ENCODE peak calls at places on chromosomes 12 and 14, in five cellular contexts. J is H1, K is SK-N-SH, Z is K562, T is GM12892. Q is an unnamed sample.

GRCh38 chr12:108495054-108495453 is 20.0 kb upstream of the FICD start:
- DNase-seq in J (no peak), K (peak; percentile 59), Z (peak; percentile 76), T (peak; percentile 18), Q (peak; percentile 41)

GRCh38 chr12:69834147-69834546 is 9.1 kb downstream of the MYRFL start:
- DNase-seq in J (no peak), K (no peak), Z (no peak), T (no peak), Q (no peak)

GRCh38 chr12:31523306-31523705 is 67.6 kb downstream of the DENND5B start:
- DNase-seq in J (no peak), K (no peak), Z (no peak), T (no peak), Q (no peak)

GRCh38 chr12:6605425-6606330 is 1.5 kb downstream of the CHD4 start:
- DNase-seq in J (no peak), K (peak; percentile 45), Z (no peak), T (no peak), Q (no peak)

GRCh38 chr12:13905795-13906194 is 75.6 kb downstream of the GRIN2B start:
- DNase-seq in J (no peak), K (no peak), Z (no peak), T (no peak), Q (no peak)

GRCh38 chr14:75418779-75419768 is 8.7 kb upstream of the JDP2 start:
- DNase-seq in J (peak; percentile 79), K (no peak), Z (peak; percentile 66), T (peak; percentile 59), Q (peak; percentile 53)

GRCh38 chr12:90630006-90630405 is 325.0 kb downstream of the CCER1 start:
- DNase-seq in J (no peak), K (peak; percentile 32), Z (no peak), T (no peak), Q (no peak)

GRCh38 chr14:45028107-45028626 is 55.7 kb upstream of the PRPF39 start:
- DNase-seq in J (no peak), K (no peak), Z (no peak), T (no peak), Q (no peak)

GRCh38 chr14:24213866-24214652 is 771 bp upstream of the CHMP4A start:
- DNase-seq in J (no peak), K (no peak), Z (no peak), T (no peak), Q (no peak)

GRCh38 chr14:102140027-102140749 is 491 bp downstream of the WDR20 start:
- DNase-seq in J (no peak), K (peak; percentile 48), Z (peak; percentile 46), T (peak; percentile 35), Q (peak; percentile 16)

GRCh38 chr12:112919131-112919530 is 12.4 kb downstream of the OAS1 start:
- DNase-seq in J (no peak), K (no peak), Z (no peak), T (no peak), Q (no peak)

GRCh38 chr14:35044939-35045797 is 904 bp upstream of the FAM177A1 start:
- DNase-seq in J (no peak), K (peak; percentile 22), Z (no peak), T (no peak), Q (no peak)

GRCh38 chr12:95574799-95575452 is 23.6 kb upstream of the USP44 start:
- DNase-seq in J (no peak), K (peak; percentile 54), Z (peak; percentile 22), T (no peak), Q (no peak)

GRCh38 chr12:1790470-1790869 is 29.9 kb upstream of the LRTM2 start:
- DNase-seq in J (no peak), K (peak; percentile 9), Z (no peak), T (no peak), Q (no peak)

GRCh38 chr12:50249464-50250229 is 33.7 kb downstream of the LIMA1 start:
- DNase-seq in J (no peak), K (no peak), Z (no peak), T (no peak), Q (no peak)

GRCh38 chr14:53509845-53510244 is 356.7 kb upstream of the DDHD1 start:
- DNase-seq in J (no peak), K (no peak), Z (no peak), T (no peak), Q (no peak)

GRCh38 chr14:102985665-102986064 is 63.2 kb downstream of the AMN start:
- DNase-seq in J (no peak), K (no peak), Z (no peak), T (peak; percentile 61), Q (peak; percentile 69)

GRCh38 chr12:100128509-100128908 is 14.2 kb downstream of the BLTP3B start:
- DNase-seq in J (no peak), K (peak; percentile 33), Z (no peak), T (no peak), Q (no peak)

GRCh38 chr14:65846469-65846868 is 433.9 kb downstream of the FUT8 start:
- DNase-seq in J (no peak), K (peak; percentile 21), Z (no peak), T (no peak), Q (no peak)
- TF ChIP-seq TAF1 in J (no peak), K (no peak), Z (no peak), T (no peak), Q (no peak)

GRCh38 chr12:98912401-98912800 is 267.3 kb downstream of the APAF1 start:
- DNase-seq in J (no peak), K (no peak), Z (no peak), T (no peak), Q (no peak)

GRCh38 chr12:98909749-98910148 is 264.7 kb downstream of the APAF1 start:
- DNase-seq in J (peak; percentile 33), K (no peak), Z (no peak), T (no peak), Q (no peak)

GRCh38 chr12:98903875-98904274 is 258.8 kb downstream of the APAF1 start:
- DNase-seq in J (no peak), K (no peak), Z (no peak), T (no peak), Q (no peak)

GRCh38 chr12:98911396-98911795 is 266.3 kb downstream of the APAF1 start:
- DNase-seq in J (no peak), K (no peak), Z (no peak), T (no peak), Q (no peak)

DNA sequence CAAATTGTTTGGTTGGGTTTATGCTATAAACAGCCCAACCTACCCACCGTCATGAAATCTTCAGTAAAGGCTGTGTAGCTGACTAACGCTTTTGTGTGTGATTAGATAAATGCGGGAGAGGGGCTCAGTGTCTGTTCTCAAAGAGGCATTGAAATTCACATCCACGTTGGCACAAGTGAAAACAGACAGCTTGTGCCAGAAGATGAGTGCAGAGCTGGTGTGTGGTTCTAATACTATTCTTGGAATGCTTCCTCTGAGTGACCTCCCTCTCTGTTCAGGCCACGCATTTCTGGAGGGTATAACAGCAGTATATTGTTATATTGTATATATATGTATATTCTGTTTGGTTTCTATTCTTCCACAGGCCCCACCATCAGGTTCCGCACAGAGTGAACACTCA is 263.8 kb downstream of the APAF1 start:
- DNase-seq in J (no peak), K (no peak), Z (no peak), T (no peak), Q (no peak)
- TF ChIP-seq TAF1 in J (no peak), K (no peak), Z (no peak), T (no peak), Q (no peak)

GRCh38 chr14:100117647-100118376 is 41.6 kb downstream of the DEGS2 start:
- DNase-seq in J (no peak), K (no peak), Z (no peak), T (no peak), Q (no peak)
- TF ChIP-seq TAF1 in J (no peak), K (no peak), Z (no peak), T (no peak), Q (no peak)

GRCh38 chr12:15862840-15863239 is 19.3 kb upstream of the STRAP start:
- DNase-seq in J (no peak), K (no peak), Z (no peak), T (no peak), Q (no peak)

GRCh38 chr12:15859136-15859535 is 23.1 kb upstream of the STRAP start:
- DNase-seq in J (no peak), K (no peak), Z (no peak), T (no peak), Q (no peak)

GRCh38 chr12:15863258-15863835 is 18.8 kb upstream of the STRAP start:
- DNase-seq in J (no peak), K (no peak), Z (no peak), T (no peak), Q (no peak)

GRCh38 chr12:15863984-15864383 is 18.2 kb upstream of the STRAP start:
- DNase-seq in J (no peak), K (no peak), Z (no peak), T (no peak), Q (no peak)

GRCh38 chr12:15861404-15861803 is 20.8 kb upstream of the STRAP start:
- DNase-seq in J (no peak), K (no peak), Z (no peak), T (no peak), Q (no peak)
- TF ChIP-seq TAF1 in J (no peak), K (no peak), Z (no peak), T (no peak), Q (no peak)

GRCh38 chr14:92747701-92748258 is 647 bp downstream of the LGMN start:
- DNase-seq in J (no peak), K (peak; percentile 25), Z (no peak), T (no peak), Q (no peak)
- TF ChIP-seq TAF1 in J (no peak), K (no peak), Z (no peak), T (no peak), Q (no peak)

DNA sequence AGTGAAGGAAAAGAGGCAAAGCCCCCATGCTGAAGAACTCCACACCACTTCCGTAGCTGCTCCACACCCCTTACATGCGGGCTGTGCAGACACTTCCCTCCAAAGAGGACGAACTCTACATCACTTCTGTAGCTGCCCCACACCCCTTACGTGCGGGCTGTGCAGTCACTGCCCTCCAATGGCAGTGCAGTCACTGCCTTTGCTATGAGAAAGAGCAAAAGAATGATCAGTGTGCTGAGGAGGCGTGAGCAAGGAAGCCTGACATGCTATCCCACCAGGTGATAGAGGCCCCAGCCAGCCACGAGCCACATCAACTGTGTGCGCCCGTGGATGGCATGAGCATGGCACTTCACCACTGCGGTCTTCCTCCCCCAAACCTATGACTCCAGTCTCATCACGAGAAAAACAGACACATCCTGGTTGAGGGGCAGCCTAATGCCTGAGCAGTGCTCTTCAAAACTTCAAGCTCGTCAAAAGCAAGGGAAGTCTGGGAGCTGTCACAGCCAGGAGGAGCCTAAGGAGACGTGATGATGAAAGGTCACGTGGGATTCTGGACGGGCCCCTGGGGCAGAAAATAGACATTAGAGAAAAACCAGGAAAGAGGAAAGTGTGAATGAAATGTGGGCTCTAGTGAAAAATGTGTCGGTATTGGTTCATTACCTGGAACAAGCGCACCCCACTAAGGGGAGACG is 60.8 kb upstream of the C14orf180 start:
- DNase-seq in J (no peak), K (no peak), Z (no peak), T (no peak), Q (no peak)
- TF ChIP-seq TAF1 in J (no peak), K (no peak), Z (no peak), T (no peak), Q (no peak)